ENCODE peak calls at places on chromosomes 5 and 9, in six cellular contexts. One of them, this sample, is unnamed.
A peak's percentile ranks its signal among the peaks of the same experiment; 100 is the strongest.

GRCh38 chr5:122500245-122501086 is 188.4 kb downstream of the SNCAIP start:
- DNase-seq in RCC 7860: no peak
- DNase-seq in heart left ventricle: no peak
- DNase-seq in MCF 10A: peak; percentile 76
- DNase-seq in right lobe of liver: no peak
- DNase-seq in WERI-Rb-1: peak; percentile 53
- DNase-seq in this sample: no peak

GRCh38 chr9:93644397-93645088 is 68.2 kb downstream of the PHF2 start:
- DNase-seq in WERI-Rb-1: peak; percentile 4
- DNase-seq in RCC 7860: no peak
- DNase-seq in heart left ventricle: peak; percentile 9
- DNase-seq in MCF 10A: no peak
- DNase-seq in right lobe of liver: no peak
- DNase-seq in this sample: no peak

GRCh38 chr5:95818181-95819147 is 4.1 kb downstream of the GLRX start:
- DNase-seq in RCC 7860: no peak
- DNase-seq in WERI-Rb-1: no peak
- DNase-seq in MCF 10A: no peak
- DNase-seq in right lobe of liver: no peak
- DNase-seq in heart left ventricle: no peak
- DNase-seq in this sample: no peak

GRCh38 chr5:144092510-144092909 is 77.9 kb downstream of the YIPF5 start:
- DNase-seq in heart left ventricle: no peak
- DNase-seq in right lobe of liver: no peak
- DNase-seq in RCC 7860: no peak
- DNase-seq in WERI-Rb-1: no peak
- DNase-seq in MCF 10A: peak; percentile 21
- DNase-seq in this sample: peak; percentile 33

GRCh38 chr5:175867587-175868347 is 3.6 kb upstream of the CPLX2 start:
- DNase-seq in WERI-Rb-1: peak; percentile 78
- DNase-seq in heart left ventricle: no peak
- DNase-seq in right lobe of liver: peak; percentile 75
- DNase-seq in MCF 10A: peak; percentile 66
- DNase-seq in RCC 7860: peak; percentile 4
- DNase-seq in this sample: no peak

GRCh38 chr5:171271798-171272197 is 37.2 kb upstream of the TLX3 start:
- DNase-seq in heart left ventricle: no peak
- DNase-seq in right lobe of liver: no peak
- DNase-seq in MCF 10A: no peak
- DNase-seq in RCC 7860: no peak
- DNase-seq in WERI-Rb-1: no peak
- DNase-seq in this sample: no peak

GRCh38 chr5:35443803-35444595 is 173.7 kb upstream of the SPEF2 start:
- DNase-seq in right lobe of liver: no peak
- DNase-seq in RCC 7860: no peak
- DNase-seq in MCF 10A: no peak
- DNase-seq in heart left ventricle: no peak
- DNase-seq in WERI-Rb-1: no peak
- DNase-seq in this sample: no peak

GRCh38 chr5:55900068-55900467 is 48.9 kb downstream of the IL31RA start:
- DNase-seq in MCF 10A: no peak
- DNase-seq in RCC 7860: no peak
- DNase-seq in WERI-Rb-1: no peak
- DNase-seq in heart left ventricle: no peak
- DNase-seq in right lobe of liver: no peak
- DNase-seq in this sample: no peak

GRCh38 chr9:78932849-78933627 is 636.1 kb downstream of the PSAT1 start:
- DNase-seq in WERI-Rb-1: no peak
- DNase-seq in right lobe of liver: no peak
- DNase-seq in RCC 7860: peak; percentile 93
- DNase-seq in MCF 10A: peak; percentile 30
- DNase-seq in heart left ventricle: no peak
- DNase-seq in this sample: peak; percentile 72

GRCh38 chr9:132731230-132731629 is 61.0 kb downstream of the GTF3C4 start:
- DNase-seq in right lobe of liver: no peak
- DNase-seq in MCF 10A: no peak
- DNase-seq in heart left ventricle: no peak
- DNase-seq in RCC 7860: no peak
- DNase-seq in WERI-Rb-1: no peak
- DNase-seq in this sample: no peak

GRCh38 chr5:68548959-68549676 is 333.6 kb downstream of the PIK3R1 start:
- DNase-seq in right lobe of liver: no peak
- DNase-seq in MCF 10A: peak; percentile 92
- DNase-seq in WERI-Rb-1: no peak
- DNase-seq in RCC 7860: peak; percentile 74
- DNase-seq in heart left ventricle: no peak
- DNase-seq in this sample: peak; percentile 71

GRCh38 chr5:168042284-168043080 is 249.0 kb upstream of the WWC1 start:
- DNase-seq in right lobe of liver: no peak
- DNase-seq in RCC 7860: no peak
- DNase-seq in WERI-Rb-1: peak; percentile 30
- DNase-seq in MCF 10A: no peak
- DNase-seq in heart left ventricle: no peak
- DNase-seq in this sample: no peak

GRCh38 chr5:122195784-122196394 is 66.5 kb downstream of the ZNF474 start:
- DNase-seq in RCC 7860: peak; percentile 52
- DNase-seq in right lobe of liver: no peak
- DNase-seq in MCF 10A: peak; percentile 80
- DNase-seq in WERI-Rb-1: peak; percentile 32
- DNase-seq in heart left ventricle: no peak
- DNase-seq in this sample: peak; percentile 40

GRCh38 chr9:110875275-110875674 is 163.0 kb downstream of the LPAR1 start:
- DNase-seq in heart left ventricle: peak; percentile 48
- DNase-seq in WERI-Rb-1: peak; percentile 11
- DNase-seq in MCF 10A: no peak
- DNase-seq in right lobe of liver: peak; percentile 35
- DNase-seq in RCC 7860: no peak
- DNase-seq in this sample: no peak

GRCh38 chr5:150485770-150486401 is 22.0 kb upstream of the NDST1 start:
- DNase-seq in RCC 7860: no peak
- DNase-seq in heart left ventricle: peak; percentile 75
- DNase-seq in WERI-Rb-1: peak; percentile 83
- DNase-seq in right lobe of liver: peak; percentile 92
- DNase-seq in MCF 10A: peak; percentile 44
- DNase-seq in this sample: no peak

GRCh38 chr5:127031147-127031862 is 947 bp upstream of the MARCHF3 start:
- DNase-seq in WERI-Rb-1: no peak
- DNase-seq in heart left ventricle: no peak
- DNase-seq in RCC 7860: no peak
- DNase-seq in right lobe of liver: peak; percentile 44
- DNase-seq in MCF 10A: no peak
- DNase-seq in this sample: no peak

GRCh38 chr5:117691364-117691763 is 1116.7 kb upstream of the SEMA6A start:
- DNase-seq in RCC 7860: no peak
- DNase-seq in right lobe of liver: no peak
- DNase-seq in MCF 10A: no peak
- DNase-seq in WERI-Rb-1: no peak
- DNase-seq in heart left ventricle: no peak
- DNase-seq in this sample: no peak

GRCh38 chr9:76215066-76215465 is 179.2 kb downstream of the RFK start:
- DNase-seq in WERI-Rb-1: no peak
- DNase-seq in heart left ventricle: no peak
- DNase-seq in right lobe of liver: no peak
- DNase-seq in RCC 7860: peak; percentile 41
- DNase-seq in MCF 10A: peak; percentile 79
- DNase-seq in this sample: peak; percentile 69

GRCh38 chr9:121075251-121076036 is 689 bp downstream of the CNTRL start:
- DNase-seq in MCF 10A: no peak
- DNase-seq in heart left ventricle: no peak
- DNase-seq in WERI-Rb-1: no peak
- DNase-seq in right lobe of liver: no peak
- DNase-seq in RCC 7860: peak; percentile 40
- DNase-seq in this sample: no peak

GRCh38 chr5:139177809-139178581 is 20.2 kb downstream of the SIL1 start:
- DNase-seq in right lobe of liver: no peak
- DNase-seq in RCC 7860: no peak
- DNase-seq in heart left ventricle: peak; percentile 55
- DNase-seq in WERI-Rb-1: no peak
- DNase-seq in MCF 10A: peak; percentile 33
- DNase-seq in this sample: no peak

GRCh38 chr5:76479973-76480667 is 77.0 kb downstream of the IQGAP2 start:
- DNase-seq in RCC 7860: no peak
- DNase-seq in WERI-Rb-1: no peak
- DNase-seq in right lobe of liver: no peak
- DNase-seq in MCF 10A: no peak
- DNase-seq in heart left ventricle: no peak
- DNase-seq in this sample: no peak

GRCh38 chr5:154466147-154466546 is 11.9 kb downstream of the HAND1 start:
- DNase-seq in RCC 7860: no peak
- DNase-seq in heart left ventricle: no peak
- DNase-seq in MCF 10A: no peak
- DNase-seq in right lobe of liver: no peak
- DNase-seq in WERI-Rb-1: no peak
- DNase-seq in this sample: no peak

GRCh38 chr9:19379697-19380046 is 364 bp downstream of the RPS6 start:
- DNase-seq in right lobe of liver: peak; percentile 38
- DNase-seq in RCC 7860: no peak
- DNase-seq in MCF 10A: no peak
- DNase-seq in WERI-Rb-1: no peak
- DNase-seq in heart left ventricle: no peak
- DNase-seq in this sample: peak; percentile 18

GRCh38 chr9:77475641-77476473 is 172.3 kb downstream of the GNA14 start:
- DNase-seq in MCF 10A: no peak
- DNase-seq in right lobe of liver: no peak
- DNase-seq in WERI-Rb-1: no peak
- DNase-seq in heart left ventricle: peak; percentile 33
- DNase-seq in RCC 7860: no peak
- DNase-seq in this sample: no peak

GRCh38 chr5:152329191-152329590 is 75.9 kb downstream of the NMUR2 start:
- DNase-seq in MCF 10A: peak; percentile 11
- DNase-seq in RCC 7860: no peak
- DNase-seq in heart left ventricle: no peak
- DNase-seq in WERI-Rb-1: no peak
- DNase-seq in right lobe of liver: no peak
- DNase-seq in this sample: no peak

GRCh38 chr5:127440831-127441230 is 76.6 kb upstream of the PRRC1 start:
- DNase-seq in MCF 10A: no peak
- DNase-seq in heart left ventricle: no peak
- DNase-seq in RCC 7860: peak; percentile 62
- DNase-seq in WERI-Rb-1: no peak
- DNase-seq in right lobe of liver: no peak
- DNase-seq in this sample: no peak

GRCh38 chr5:126998201-126998631 is 32.1 kb downstream of the MARCHF3 start:
- DNase-seq in RCC 7860: peak; percentile 24
- DNase-seq in heart left ventricle: no peak
- DNase-seq in MCF 10A: no peak
- DNase-seq in right lobe of liver: no peak
- DNase-seq in WERI-Rb-1: no peak
- DNase-seq in this sample: no peak